ENCODE peak calls at places on chromosomes 6 and 20, in six cellular contexts. X is chondrocyte, F is WTC11, J is left lung, B is astrocyte of the spinal cord, K is NB4. T is an unnamed sample.

GRCh38 chr6:167056370-167056769 is 57.2 kb downstream of the CEP43 start:
- DNase-seq in X (no peak), F (no peak), J (no peak), B (peak; percentile 69), K (peak; percentile 91), T (no peak)

GRCh38 chr6:108961985-108962384 is 113.8 kb downstream of the ARMC2 start:
- DNase-seq in X (no peak), F (no peak), J (no peak), B (peak; percentile 54), K (no peak), T (no peak)

GRCh38 chr20:44173116-44173515 is 13.9 kb downstream of the JPH2 start:
- DNase-seq in X (no peak), F (no peak), J (no peak), B (no peak), K (no peak), T (no peak)

GRCh38 chr6:107657755-107658461 is 166.2 kb downstream of the SCML4 start:
- DNase-seq in X (no peak), F (no peak), J (peak; percentile 65), B (peak; percentile 85), K (peak; percentile 78), T (peak; percentile 70)

GRCh38 chr6:82144007-82144851 is 103.3 kb downstream of the IBTK start:
- DNase-seq in X (no peak), F (no peak), J (no peak), B (peak; percentile 97), K (peak; percentile 15), T (no peak)

GRCh38 chr20:57899554-57899953 is 189.7 kb upstream of the PMEPA1 start:
- DNase-seq in X (no peak), F (no peak), J (no peak), B (no peak), K (no peak), T (no peak)

GRCh38 chr6:163813979-163814493 is 399.5 kb downstream of the QKI start:
- DNase-seq in X (no peak), F (no peak), J (no peak), B (no peak), K (no peak), T (no peak)

GRCh38 chr6:112296122-112296521 is 41.8 kb upstream of the LAMA4 start:
- DNase-seq in X (no peak), F (peak; percentile 43), J (no peak), B (peak; percentile 57), K (peak; percentile 35), T (no peak)

GRCh38 chr20:33612001-33612400 is 50.1 kb upstream of the C20orf144 start:
- DNase-seq in X (no peak), F (no peak), J (no peak), B (no peak), K (no peak), T (no peak)

GRCh38 chr6:111618407-111618806 is 12.7 kb upstream of the TRAF3IP2 start:
- DNase-seq in X (no peak), F (no peak), J (no peak), B (no peak), K (no peak), T (no peak)

GRCh38 chr6:159714404-159714803 is 12.9 kb upstream of the WTAP start:
- DNase-seq in X (no peak), F (no peak), J (no peak), B (no peak), K (no peak), T (no peak)

GRCh38 chr6:53436904-53437303 is 88.2 kb upstream of the ELOVL5 start:
- DNase-seq in X (no peak), F (no peak), J (no peak), B (peak; percentile 29), K (peak; percentile 41), T (no peak)

GRCh38 chr6:122049341-122049740 is 350.1 kb upstream of the HSF2 start:
- DNase-seq in X (no peak), F (peak; percentile 18), J (no peak), B (peak; percentile 50), K (no peak), T (no peak)

GRCh38 chr6:169070506-169071176 is 183.0 kb downstream of the THBS2 start:
- DNase-seq in X (peak; percentile 96), F (no peak), J (peak; percentile 80), B (peak; percentile 99), K (peak; percentile 95), T (no peak)

GRCh38 chr20:52410182-52410647 is 218.6 kb upstream of the ZFP64 start:
- DNase-seq in X (no peak), F (no peak), J (no peak), B (no peak), K (peak; percentile 81), T (no peak)

GRCh38 chr20:5198651-5198924 is 71.8 kb downstream of the CDS2 start:
- DNase-seq in X (no peak), F (no peak), J (no peak), B (no peak), K (no peak), T (no peak)

GRCh38 chr6:149852180-149852579 is 12.0 kb downstream of the LRP11 start:
- DNase-seq in X (no peak), F (no peak), J (peak; percentile 64), B (peak; percentile 58), K (peak; percentile 19), T (no peak)

GRCh38 chr6:13814176-13814937 is at the start of gene MCUR1:
- DNase-seq in X (peak; percentile 93), F (peak; percentile 79), J (peak; percentile 91), B (peak; percentile 84), K (peak; percentile 97), T (peak; percentile 81)

GRCh38 chr20:51403465-51404220 is 138.9 kb downstream of the NFATC2 start:
- DNase-seq in X (no peak), F (no peak), J (no peak), B (no peak), K (no peak), T (no peak)
- TF ChIP-seq CTCF in X (no peak), F (no peak), J (no peak), B (no peak), K (no peak), T (no peak)

GRCh38 chr20:17960927-17961599 is 7.5 kb downstream of the SNX5 start:
- DNase-seq in X (no peak), F (no peak), J (no peak), B (peak; percentile 85), K (no peak), T (no peak)

GRCh38 chr20:17957505-17958325 is 10.9 kb downstream of the SNX5 start:
- DNase-seq in X (no peak), F (no peak), J (no peak), B (no peak), K (no peak), T (no peak)

GRCh38 chr20:17956099-17956685 is 12.4 kb downstream of the SNX5 start:
- DNase-seq in X (no peak), F (no peak), J (no peak), B (no peak), K (no peak), T (no peak)

GRCh38 chr20:17959257-17959627 is 9.4 kb downstream of the SNX5 start:
- DNase-seq in X (no peak), F (no peak), J (no peak), B (no peak), K (no peak), T (no peak)

DNA sequence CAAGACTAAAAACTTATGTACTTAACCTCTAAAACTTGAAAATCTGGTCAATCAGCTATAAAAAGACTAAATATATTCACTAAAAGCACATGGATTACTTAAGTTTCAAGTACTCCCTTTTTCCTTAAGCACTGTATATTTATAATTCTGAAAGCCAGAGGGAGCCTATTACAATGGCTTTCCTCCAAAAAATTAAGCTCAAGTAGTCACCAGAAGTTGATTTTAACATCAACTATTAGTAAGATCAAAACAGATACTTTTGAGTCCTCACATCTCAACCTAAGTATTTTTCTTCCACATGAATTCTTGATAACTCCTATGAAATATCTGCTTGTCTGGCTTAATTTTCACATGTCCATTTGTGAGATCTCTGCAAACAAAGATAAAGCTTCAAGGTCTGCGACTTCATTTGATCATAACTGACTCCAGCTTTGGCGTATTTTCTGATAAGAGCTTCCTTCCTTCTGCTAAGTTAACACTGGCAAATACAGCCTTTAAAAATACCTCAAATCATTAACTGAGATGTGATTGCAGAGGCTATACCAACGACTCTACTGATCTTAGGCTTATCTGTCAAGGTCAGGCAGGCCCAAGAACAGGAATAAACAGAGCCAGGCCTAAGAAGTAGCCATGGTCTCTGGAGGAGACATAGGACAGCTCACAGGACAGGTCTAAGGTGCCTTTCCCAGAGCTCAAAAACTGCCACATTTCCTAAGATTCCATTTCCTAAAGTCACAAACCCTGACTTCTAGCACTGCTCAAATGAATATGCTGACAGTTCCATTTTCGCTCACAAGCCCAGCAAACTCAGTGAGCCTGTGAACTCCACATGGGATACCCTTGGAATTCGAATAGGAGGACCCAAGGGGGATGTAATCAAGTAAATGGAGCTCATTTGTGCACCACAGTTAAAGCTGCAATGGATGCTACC is 10.0 kb downstream of the SNX5 start:
- DNase-seq in X (no peak), F (no peak), J (no peak), B (peak; percentile 42), K (no peak), T (no peak)
- TF ChIP-seq CTCF in X (peak; percentile 73), F (no peak), J (no peak), B (no peak), K (no peak), T (no peak)

DNA sequence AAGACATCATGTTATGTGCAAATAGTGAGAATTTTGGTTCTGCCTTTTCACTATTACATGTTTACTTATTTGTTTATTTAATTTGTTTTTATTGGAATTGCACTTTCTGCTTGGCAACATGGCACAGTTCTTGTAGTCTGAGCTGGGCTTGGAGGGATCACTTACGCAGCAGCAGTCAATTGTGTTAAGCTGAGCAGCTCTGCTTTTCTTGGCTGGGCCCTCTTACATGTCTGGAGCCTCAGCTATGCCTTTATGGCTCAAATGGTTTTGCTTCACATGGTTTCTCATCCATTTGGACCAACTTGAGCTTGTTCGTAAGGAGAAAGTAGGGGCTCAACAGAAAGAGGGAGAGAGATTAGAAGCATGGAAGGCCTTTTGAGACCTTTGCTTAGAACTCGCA is 327.5 kb upstream of the EPHA7 start:
- DNase-seq in X (no peak), F (no peak), J (no peak), B (no peak), K (no peak), T (no peak)
- TF ChIP-seq CTCF in X (no peak), F (no peak), J (no peak), B (no peak), K (no peak), T (no peak)

GRCh38 chr6:135722679-135723078 is 128.8 kb upstream of the PDE7B start:
- DNase-seq in X (no peak), F (no peak), J (no peak), B (peak; percentile 88), K (no peak), T (no peak)
- TF ChIP-seq CTCF in X (no peak), F (no peak), J (no peak), B (no peak), K (no peak), T (no peak)

GRCh38 chr6:72963946-72964345 is 261.4 kb downstream of the KHDC1L start:
- DNase-seq in X (no peak), F (no peak), J (no peak), B (peak; percentile 44), K (no peak), T (no peak)
- TF ChIP-seq CTCF in X (no peak), F (no peak), J (no peak), B (no peak), K (no peak), T (no peak)

DNA sequence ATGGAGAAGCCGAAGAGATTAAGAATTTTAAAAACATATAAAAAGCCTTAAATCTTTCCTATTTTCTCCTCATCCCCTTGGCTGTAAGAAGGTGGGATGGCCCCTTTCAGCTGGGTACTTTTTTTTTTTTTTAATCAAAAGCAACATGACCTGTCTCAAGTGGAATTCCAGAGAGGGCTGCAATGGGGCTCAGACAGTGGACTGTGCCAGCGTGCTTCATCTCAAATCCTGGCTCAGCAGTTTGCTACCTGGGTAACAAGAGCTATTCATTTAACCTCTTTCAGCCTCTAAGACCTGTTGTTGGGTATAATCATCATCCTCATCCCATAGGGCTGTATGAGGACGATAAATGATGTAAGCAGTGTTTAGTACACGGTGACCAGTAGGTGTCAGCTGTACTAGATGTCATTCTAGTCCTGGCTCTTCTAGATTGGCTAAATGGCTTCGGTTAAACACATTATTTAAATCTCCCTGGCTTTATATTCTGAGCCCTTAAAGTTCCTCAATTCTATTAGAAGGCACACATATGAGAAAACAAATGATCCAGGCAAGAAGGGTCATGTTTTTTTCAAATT is 6.9 kb upstream of the PPP1R3G start:
- DNase-seq in X (no peak), F (no peak), J (no peak), B (no peak), K (peak; percentile 28), T (no peak)
- TF ChIP-seq CTCF in X (peak; percentile 57), F (no peak), J (no peak), B (peak; percentile 5), K (no peak), T (no peak)

T was measured in activated B cell treated with CpG ODN at 0.5 μM for 24 hours.